ENCODE peak calls at places on chromosomes 3 and 15, in ten cellular contexts. X, Q, T, J, P, R, O, L, U and K are unnamed samples.

GRCh38 chr15:51982013-51982769 is 10.6 kb upstream of the LEO1 start:
- DNase-seq in Q (peak), L (no peak), U (peak), J (peak), X (peak), R (peak), O (peak), P (peak), T (peak), K (peak)

GRCh38 chr3:134364936-134365765 is 9.1 kb downstream of the AMOTL2 start:
- DNase-seq in R (no peak), U (no peak), Q (no peak), X (no peak), T (no peak), P (peak), J (no peak), L (no peak), O (no peak), K (peak)

GRCh38 chr3:127256872-127257271 is 31.0 kb downstream of the PRR20G start:
- DNase-seq in R (no peak), O (no peak), P (no peak), J (no peak), U (no peak), T (no peak), X (no peak), L (no peak), Q (no peak), K (no peak)

GRCh38 chr3:37991823-37992222 is 1.2 kb downstream of the VILL start:
- DNase-seq in T (no peak), L (no peak), J (no peak), U (no peak), O (no peak), R (no peak), Q (no peak), P (peak), X (no peak), K (no peak)

GRCh38 chr15:41727143-41727542 is 47.1 kb upstream of the MAPKBP1 start:
- DNase-seq in L (no peak), U (no peak), P (no peak), T (no peak), O (no peak), X (no peak), Q (no peak), J (no peak), R (peak), K (peak)

GRCh38 chr3:174541708-174542107 is 317.4 kb upstream of the NAALADL2 start:
- DNase-seq in T (no peak), L (no peak), Q (peak), J (no peak), R (peak), P (no peak), U (no peak), O (no peak), X (no peak), K (peak)

GRCh38 chr15:66231421-66232266 is 21.9 kb downstream of the MEGF11 start:
- DNase-seq in X (no peak), O (no peak), U (no peak), T (no peak), J (no peak), Q (peak), L (no peak), R (no peak), P (no peak), K (no peak)

GRCh38 chr3:128236667-128237066 is 83.4 kb downstream of the EEFSEC start:
- DNase-seq in Q (no peak), U (peak), P (no peak), L (no peak), R (no peak), X (no peak), J (peak), O (no peak), T (no peak), K (no peak)

GRCh38 chr3:177905895-177906511 is 630.2 kb upstream of the KCNMB2 start:
- DNase-seq in O (peak), J (peak), Q (peak), P (peak), T (peak), L (no peak), X (no peak), U (no peak), R (peak), K (peak)

GRCh38 chr3:155064920-155065319 is 15.2 kb upstream of the MME start:
- DNase-seq in P (no peak), J (no peak), T (no peak), O (no peak), Q (peak), L (no peak), U (no peak), R (peak), X (no peak), K (peak)